ENCODE peak calls at places on chromosomes 6 and 20, in seven cellular contexts. Z is naive thymus-derived CD8-positive, alpha-beta T cell; X is iPS-NIHi11; J is Calu3; I is stimulated activated CD4-positive, alpha-beta T cell treated with anti-CD3 and anti-CD28 coated beads, Interleukin-12 subunit alpha, Interleukin-12 subunit beta, amount 100 ng/mL, for 48 hours; U is activated T-cell treated with anti-CD3 and anti-CD28 coated beads for 4 hours; H is mesenchymal stem cell. D is an unnamed sample.
A peak's percentile ranks its signal among the peaks of the same experiment; 100 is the strongest.

GRCh38 chr6:146912730-146913680 is 291.2 kb upstream of the STXBP5 start:
- DNase-seq in Z (no peak), X (no peak), J (no peak), I (no peak), U (no peak), H (peak; percentile 58), D (no peak)

GRCh38 chr6:155352812-155353211 is 38.5 kb upstream of the TFB1M start:
- DNase-seq in Z (no peak), X (no peak), J (no peak), I (no peak), U (no peak), H (peak; percentile 47), D (no peak)

GRCh38 chr20:53579266-53579580 is 14.4 kb downstream of the ZNF217 start:
- DNase-seq in Z (no peak), X (no peak), J (no peak), I (no peak), U (no peak), H (no peak), D (no peak)

GRCh38 chr20:53162251-53162835 is 190.2 kb downstream of the TSHZ2 start:
- DNase-seq in Z (no peak), X (peak; percentile 80), J (peak; percentile 60), I (no peak), U (no peak), H (peak; percentile 68), D (no peak)

GRCh38 chr20:13389115-13389514 is 168.0 kb downstream of the ISM1 start:
- DNase-seq in Z (no peak), X (no peak), J (no peak), I (no peak), U (no peak), H (no peak), D (no peak)

GRCh38 chr20:59729476-59729875 is 125.1 kb downstream of the PHACTR3 start:
- DNase-seq in Z (no peak), X (no peak), J (no peak), I (no peak), U (no peak), H (no peak), D (no peak)

GRCh38 chr20:309306-309840 is 12.0 kb downstream of the ZCCHC3 start:
- DNase-seq in Z (no peak), X (no peak), J (no peak), I (no peak), U (no peak), H (no peak), D (no peak)

GRCh38 chr6:154882107-154882506 is 113.0 kb upstream of the TIAM2 start:
- DNase-seq in Z (no peak), X (no peak), J (no peak), I (no peak), U (no peak), H (no peak), D (no peak)

GRCh38 chr6:22082278-22082677 is 214.6 kb downstream of the PRL start:
- DNase-seq in Z (no peak), X (no peak), J (no peak), I (no peak), U (no peak), H (no peak), D (no peak)